ENCODE peak calls at places on chromosome X, in ten cellular contexts. Y is NCI-H1048; M is cardiac septum; V is stimulated activated effector memory CD8-positive, alpha-beta T cell treated with anti-CD3 and anti-CD28 coated beads, Interleukin-12 subunit alpha, Interleukin-12 subunit beta, amount 100 ng/mL, for 72 hours; Z is stimulated activated CD8-positive, alpha-beta memory T cell treated with anti-CD3 and anti-CD28 coated beads, Interleukin-2, amount 100 ng/mL, for 48 hours; J is T-helper 1 cell; L is cardiac fibroblast; A is activated CD4-positive, alpha-beta T cell treated with anti-CD3 and anti-CD28 coated beads for 48 hours; G is EH; H is heart left ventricle. Q is an unnamed sample.

GRCh38 chrX:129959493-129959832 is 23.0 kb upstream of the BCORL1 start:
- DNase-seq in V (no peak), G (peak; percentile 47), Y (no peak), L (peak; percentile 16), A (no peak), J (no peak), Z (no peak), M (no peak), H (no peak), Q (no peak)

GRCh38 chrX:132488092-132488749 is 617 bp downstream of the MBNL3 start:
- DNase-seq in G (no peak), A (peak; percentile 28), L (peak; percentile 48), J (no peak), V (no peak), Z (no peak), Y (no peak), M (no peak), H (no peak), Q (no peak)

GRCh38 chrX:43474321-43474720 is 181.8 kb upstream of the MAOA start:
- DNase-seq in Z (no peak), M (no peak), A (no peak), H (no peak), Y (no peak), L (no peak), J (no peak), V (no peak), G (no peak), Q (no peak)

GRCh38 chrX:23228454-23228853 is 106.2 kb upstream of the PTCHD1 start:
- DNase-seq in G (no peak), Y (no peak), A (no peak), J (no peak), M (no peak), Z (no peak), L (no peak), V (no peak), H (no peak), Q (no peak)

GRCh38 chrX:106964290-106964689 is 35.7 kb downstream of the MORC4 start:
- DNase-seq in J (no peak), M (no peak), Z (no peak), L (no peak), V (no peak), H (no peak), A (no peak), G (no peak), Y (no peak), Q (no peak)

GRCh38 chrX:120727503-120727902 is 97.6 kb upstream of the C1GALT1C1 start:
- DNase-seq in M (no peak), Z (no peak), V (no peak), J (no peak), L (no peak), A (no peak), G (no peak), Y (no peak), H (no peak), Q (no peak)

GRCh38 chrX:129759576-129760061 is 20.1 kb upstream of the SASH3 start:
- DNase-seq in L (peak; percentile 86), M (peak; percentile 80), A (peak; percentile 68), G (peak; percentile 71), Y (no peak), J (peak; percentile 18), V (no peak), Z (no peak), H (no peak), Q (peak; percentile 74)

GRCh38 chrX:1535241-1536041 is 1.5 kb downstream of the P2RY8 start:
- DNase-seq in Y (no peak), L (no peak), M (no peak), Z (peak; percentile 24), A (peak; percentile 73), V (peak; percentile 40), H (peak; percentile 30), J (no peak), G (no peak), Q (no peak)

GRCh38 chrX:118644378-118644777 is 83.0 kb upstream of the IL13RA1 start:
- DNase-seq in M (no peak), J (no peak), H (no peak), Y (peak; percentile 0), G (peak; percentile 57), L (peak; percentile 56), A (no peak), V (no peak), Z (no peak), Q (no peak)

GRCh38 chrX:17860811-17861495 is at the start of gene RAI2:
- DNase-seq in G (no peak), Y (no peak), L (no peak), Z (no peak), M (no peak), J (peak; percentile 10), H (peak; percentile 36), V (no peak), A (peak; percentile 36), Q (no peak)

GRCh38 chrX:47380268-47380667 is 9.9 kb downstream of the ZNF157 start:
- DNase-seq in H (peak; percentile 17), J (peak; percentile 53), Y (no peak), V (peak; percentile 6), M (no peak), Z (peak; percentile 22), A (peak; percentile 53), L (no peak), G (no peak), Q (no peak)

GRCh38 chrX:2677764-2678163 is 13.3 kb upstream of the CD99 start:
- DNase-seq in Z (no peak), J (no peak), A (no peak), M (peak; percentile 86), V (no peak), G (peak; percentile 99), H (peak; percentile 77), L (peak; percentile 98), Y (no peak), Q (no peak)

GRCh38 chrX:41449615-41450014 is 2.5 kb downstream of the NYX start:
- DNase-seq in V (no peak), Z (no peak), M (no peak), Y (no peak), G (peak; percentile 77), J (no peak), H (peak; percentile 25), L (peak; percentile 23), A (no peak), Q (no peak)

GRCh38 chrX:94831364-94831763 is 1157.4 kb downstream of the FAM133A start:
- DNase-seq in L (peak; percentile 7), M (no peak), A (no peak), H (no peak), Y (no peak), G (peak; percentile 11), V (no peak), Z (no peak), J (no peak), Q (no peak)

GRCh38 chrX:86946569-86946968 is 571.0 kb upstream of the KLHL4 start:
- DNase-seq in Y (no peak), J (no peak), L (peak; percentile 11), V (no peak), G (peak; percentile 0), M (no peak), H (no peak), Z (no peak), A (no peak), Q (no peak)

GRCh38 chrX:46713672-46714487 is 45.0 kb downstream of the SLC9A7 start:
- DNase-seq in Z (no peak), V (no peak), Y (no peak), H (no peak), L (peak; percentile 43), J (no peak), G (peak; percentile 75), M (no peak), A (no peak), Q (no peak)

GRCh38 chrX:115602729-115603389 is 41.9 kb downstream of the PLS3 start:
- DNase-seq in Y (no peak), A (no peak), V (no peak), L (no peak), J (no peak), G (peak; percentile 64), M (no peak), H (no peak), Z (no peak), Q (no peak)

GRCh38 chrX:43939187-43939926 is 33.8 kb downstream of the NDP start:
- DNase-seq in J (no peak), M (no peak), Z (no peak), L (peak; percentile 50), V (no peak), G (no peak), A (no peak), H (no peak), Y (no peak), Q (no peak)

GRCh38 chrX:13649823-13650222 is 3.1 kb upstream of the TCEANC start:
- DNase-seq in G (peak; percentile 38), J (no peak), Y (no peak), L (peak; percentile 13), V (no peak), M (no peak), H (no peak), A (no peak), Z (no peak), Q (no peak)

GRCh38 chrX:23822397-23822796 is 39.4 kb downstream of the SAT1 start:
- DNase-seq in J (no peak), H (no peak), Y (peak; percentile 32), M (no peak), L (no peak), Z (no peak), V (no peak), G (peak; percentile 53), A (no peak), Q (no peak)

GRCh38 chrX:154457491-154458115 is 478 bp upstream of the PLXNA3 start:
- DNase-seq in H (peak; percentile 38), L (peak; percentile 29), J (peak; percentile 66), A (peak; percentile 56), M (no peak), V (no peak), Y (peak; percentile 1), G (peak; percentile 18), Z (peak; percentile 42), Q (no peak)

GRCh38 chrX:105829006-105829405 is 6.7 kb downstream of the NRK start:
- DNase-seq in M (no peak), A (no peak), H (no peak), V (no peak), L (no peak), Y (no peak), G (no peak), J (no peak), Z (no peak), Q (no peak)

GRCh38 chrX:76279007-76279406 is 106.1 kb downstream of the PBDC1 start:
- DNase-seq in M (no peak), V (peak; percentile 4), H (peak; percentile 21), J (no peak), A (peak; percentile 42), L (peak; percentile 59), Y (no peak), Z (peak; percentile 4), G (peak; percentile 54), Q (no peak)

GRCh38 chrX:15680401-15680800 is 15.8 kb upstream of the CLTRN start:
- DNase-seq in G (peak; percentile 48), A (no peak), M (no peak), L (peak; percentile 34), H (no peak), Y (no peak), Z (no peak), J (no peak), V (no peak), Q (no peak)

GRCh38 chrX:15336023-15336413 is 695 bp upstream of the PIGA start:
- DNase-seq in L (peak; percentile 75), J (peak; percentile 27), A (peak; percentile 50), G (peak; percentile 56), Y (no peak), M (no peak), V (no peak), Z (no peak), H (no peak), Q (no peak)

GRCh38 chrX:74242484-74243138 is 61.4 kb upstream of the ZCCHC13 start:
- DNase-seq in J (no peak), Y (no peak), Z (no peak), M (no peak), V (no peak), L (no peak), H (no peak), G (peak; percentile 27), A (no peak), Q (no peak)

GRCh38 chrX:10360121-10360520 is 203.3 kb downstream of the CLCN4 start:
- DNase-seq in V (no peak), M (no peak), A (no peak), L (peak; percentile 4), H (peak; percentile 15), Y (no peak), Z (no peak), J (no peak), G (peak; percentile 10), Q (no peak)

GRCh38 chrX:40663880-40664630 is 16.7 kb upstream of the CXorf38 start:
- DNase-seq in J (no peak), G (peak; percentile 64), Z (no peak), L (peak; percentile 53), Y (no peak), V (no peak), H (no peak), M (no peak), A (no peak), Q (no peak)

Q was measured in natural killer cell treated with Interleukin-12 subunit alpha and Interleukin-12 subunit beta and Interleukin-15 and Interleukin-18, amount 100 ng/mL, for 72 hours.